ENCODE peak calls at places on chromosomes 3 and 15, in five cellular contexts. Q, X, Y, D and I are unnamed samples.
A peak's percentile ranks its signal among the peaks of the same experiment; 100 is the strongest.

GRCh38 chr3:123792473-123793201 is 91.5 kb downstream of the MYLK start:
- DNase-seq in X (no peak), Q (no peak), D (no peak), Y (peak; percentile 53), I (no peak)

GRCh38 chr3:36488077-36488789 is 107.9 kb downstream of the STAC start:
- DNase-seq in Y (no peak), Q (no peak), D (no peak), X (no peak), I (no peak)

GRCh38 chr15:92733934-92734521 is 78.5 kb upstream of the FAM174B start:
- DNase-seq in Y (peak; percentile 81), D (no peak), X (no peak), Q (no peak), I (no peak)

GRCh38 chr3:138472141-138472825 is 37.9 kb downstream of the ESYT3 start:
- DNase-seq in D (no peak), Q (peak; percentile 45), X (no peak), Y (no peak), I (no peak)

GRCh38 chr15:41851755-41852370 is 13.2 kb downstream of the PLA2G4B start:
- DNase-seq in D (no peak), X (no peak), Y (no peak), Q (no peak), I (no peak)

GRCh38 chr3:48634661-48635221 is 520 bp downstream of the SLC26A6 start:
- DNase-seq in X (no peak), D (peak; percentile 58), Q (peak; percentile 90), Y (peak; percentile 98), I (peak; percentile 69)

GRCh38 chr3:128483657-128484403 is 9.2 kb downstream of the GATA2 start:
- DNase-seq in X (no peak), Y (peak; percentile 68), D (no peak), Q (peak; percentile 70), I (no peak)

GRCh38 chr3:81910244-81910852 is 148.9 kb upstream of the GBE1 start:
- DNase-seq in Q (no peak), D (no peak), X (no peak), Y (no peak), I (no peak)

GRCh38 chr3:186453531-186453930 is 90.6 kb downstream of the CRYGS start:
- DNase-seq in Y (no peak), D (no peak), X (peak; percentile 68), Q (no peak), I (no peak)

GRCh38 chr3:17025594-17026139 is 140.9 kb downstream of the PLCL2 start:
- DNase-seq in Y (no peak), X (no peak), Q (no peak), D (no peak), I (no peak)

GRCh38 chr3:11914651-11915050 is 68.0 kb upstream of the TAMM41 start:
- DNase-seq in Y (no peak), D (no peak), Q (peak; percentile 56), X (peak; percentile 61), I (no peak)

GRCh38 chr3:187044871-187045552 is 94.3 kb downstream of the RPL39L start:
- DNase-seq in Y (no peak), X (no peak), D (no peak), Q (no peak), I (no peak)

GRCh38 chr15:63628123-63628822 is 31.1 kb downstream of the FBXL22 start:
- DNase-seq in Y (no peak), Q (no peak), D (no peak), X (no peak), I (no peak)

GRCh38 chr3:72887378-72887722 is 496 bp upstream of the GXYLT2 start:
- DNase-seq in X (no peak), Q (no peak), Y (peak; percentile 83), D (no peak), I (no peak)

GRCh38 chr3:184805351-184806038 is 6.5 kb upstream of the VPS8 start:
- DNase-seq in D (no peak), Y (no peak), Q (no peak), X (no peak), I (no peak)

GRCh38 chr3:133531981-133532380 is 41.5 kb upstream of the CDV3 start:
- DNase-seq in Y (peak; percentile 80), D (no peak), Q (no peak), X (no peak), I (no peak)

GRCh38 chr3:184275961-184276910 is at the start of gene ECE2:
- DNase-seq in X (peak; percentile 43), Q (no peak), D (no peak), Y (peak; percentile 87), I (no peak)

GRCh38 chr3:25713316-25713967 is 48.7 kb upstream of the TOP2B start:
- DNase-seq in Q (no peak), D (no peak), Y (peak; percentile 48), X (no peak), I (no peak)

GRCh38 chr3:29169456-29169855 is 111.4 kb upstream of the RBMS3 start:
- DNase-seq in Q (no peak), Y (no peak), D (no peak), X (no peak), I (no peak)

GRCh38 chr3:10557783-10558373 is 52.5 kb upstream of the ATP2B2 start:
- DNase-seq in D (no peak), X (peak; percentile 50), Q (peak; percentile 21), Y (peak; percentile 90), I (no peak)

DNA sequence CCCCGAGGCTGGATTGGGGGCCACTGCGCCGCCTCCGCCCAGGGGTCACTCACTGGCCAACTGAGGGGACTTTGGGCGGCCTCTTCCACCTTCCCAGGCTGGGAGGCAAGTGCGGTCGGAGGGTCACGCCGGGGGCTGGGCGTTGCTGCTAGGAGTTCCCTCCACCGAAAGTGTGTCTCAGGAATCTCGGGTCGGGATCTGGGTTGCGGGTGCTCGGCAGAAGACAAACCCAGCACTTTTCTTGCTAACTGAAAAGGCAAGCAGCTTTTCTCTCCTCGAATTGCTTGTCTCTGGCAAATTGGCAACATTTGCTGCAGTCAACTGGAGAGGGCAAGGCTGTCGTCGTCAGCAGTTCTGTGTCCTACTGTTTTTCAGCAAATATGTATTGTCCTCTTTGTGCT is 376 bp upstream of the SLC30A4 start:
- DNase-seq in X (peak; percentile 77), Y (peak; percentile 92), D (no peak), Q (no peak), I (peak; percentile 74)
- H3K4me3 ChIP-seq in X (peak overlapping the region; percentile 94), Y (peak overlapping the region; percentile 83), D (peak overlapping the region; percentile 71), Q (peak overlapping the region; percentile 76), I (peak overlapping the region; percentile 62)

DNA sequence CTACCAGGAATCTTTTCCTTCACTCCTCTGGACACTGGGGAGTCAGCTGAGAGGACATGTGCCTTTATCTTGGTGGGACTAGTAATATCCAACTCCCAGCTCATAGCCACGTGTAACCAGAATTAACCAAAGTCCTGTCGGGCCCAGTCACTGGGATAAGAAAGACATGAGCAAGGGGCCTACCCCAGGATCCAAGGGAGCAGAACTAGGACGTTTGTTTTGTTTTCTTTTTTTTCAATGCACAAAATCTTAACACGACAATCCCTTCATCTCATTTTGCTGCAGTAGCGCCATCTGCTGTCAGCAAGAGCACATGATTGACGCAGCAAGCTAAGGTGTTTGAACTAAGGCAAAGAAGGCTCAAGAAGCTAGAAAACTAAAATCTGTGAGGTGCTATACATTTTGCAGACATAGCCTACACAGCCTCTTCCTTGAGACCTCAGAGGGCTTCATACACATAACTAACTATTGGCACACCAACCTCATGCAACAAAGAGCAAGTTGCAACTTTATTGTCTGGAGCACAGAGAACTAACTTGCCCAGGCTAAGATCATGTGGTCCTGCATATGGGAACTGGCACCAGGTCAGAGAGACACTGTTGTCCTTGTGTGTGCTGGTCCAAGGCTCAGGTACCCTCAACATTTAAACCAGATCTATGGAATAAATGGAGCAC is 43.6 kb downstream of the RLBP1 start:
- DNase-seq in Y (peak; percentile 66), X (no peak), D (peak; percentile 74), Q (no peak), I (no peak)
- H3K27ac ChIP-seq in Y (peak overlapping the region; percentile 54), X (peak overlapping the region; percentile 34), D (no peak overlapping the region), Q (no peak overlapping the region), I (no peak overlapping the region)

GRCh38 chr3:153400641-153401040 is 238.6 kb downstream of the RAP2B start:
- DNase-seq in Q (no peak), Y (no peak), D (no peak), X (no peak), I (no peak)
- H3K4me3 ChIP-seq in Q (no peak overlapping the region), Y (no peak overlapping the region), D (no peak overlapping the region), X (no peak overlapping the region), I (no peak overlapping the region)

GRCh38 chr3:193489949-193490348 is 64.7 kb downstream of the ATP13A4 start:
- DNase-seq in X (no peak), D (no peak), Q (no peak), Y (no peak), I (no peak)
- H3K27ac ChIP-seq in X (no peak overlapping the region), D (no peak overlapping the region), Q (no peak overlapping the region), Y (no peak overlapping the region), I (no peak overlapping the region)